ENCODE peak calls at places on chromosomes 4 and X, in ten cellular contexts. One of them, this sample, is unnamed. For H3K4me1, the result is how much of the 10 kb centered on the place peaks cover.

GRCh38 chr4:2745981-2746806 is 9.9 kb downstream of the TNIP2 start:
- DNase-seq in mammary epithelial cell: peak
- DNase-seq in mesenchymal stem cell: peak
- DNase-seq in ovary: no peak
- DNase-seq in Peyer's patch: peak
- DNase-seq in CD8-positive, alpha-beta T cell: peak
- DNase-seq in IMR-90: peak
- DNase-seq in suprapubic skin: no peak
- DNase-seq in SJCRH30: no peak
- DNase-seq in astrocyte: peak
- DNase-seq in this sample: no peak

GRCh38 chr4:145735330-145735638 is 55.3 kb downstream of the C4orf51 start:
- DNase-seq in mammary epithelial cell: peak
- DNase-seq in mesenchymal stem cell: peak
- DNase-seq in ovary: no peak
- DNase-seq in Peyer's patch: no peak
- DNase-seq in CD8-positive, alpha-beta T cell: no peak
- DNase-seq in IMR-90: peak
- DNase-seq in suprapubic skin: no peak
- DNase-seq in SJCRH30: peak
- DNase-seq in astrocyte: peak
- DNase-seq in this sample: peak

GRCh38 chrX:30283456-30284200 is 25.6 kb downstream of the NR0B1 start:
- DNase-seq in mammary epithelial cell: peak
- DNase-seq in mesenchymal stem cell: peak
- DNase-seq in ovary: no peak
- DNase-seq in Peyer's patch: no peak
- DNase-seq in CD8-positive, alpha-beta T cell: no peak
- DNase-seq in IMR-90: peak
- DNase-seq in suprapubic skin: no peak
- DNase-seq in SJCRH30: peak
- DNase-seq in astrocyte: peak
- DNase-seq in this sample: no peak

GRCh38 chrX:15820106-15821073 is 30.1 kb downstream of the ZRSR2 start:
- DNase-seq in mammary epithelial cell: no peak
- DNase-seq in mesenchymal stem cell: peak
- DNase-seq in ovary: no peak
- DNase-seq in Peyer's patch: no peak
- DNase-seq in CD8-positive, alpha-beta T cell: no peak
- DNase-seq in IMR-90: peak
- DNase-seq in suprapubic skin: no peak
- DNase-seq in SJCRH30: peak
- DNase-seq in astrocyte: peak
- DNase-seq in this sample: no peak

GRCh38 chrX:154805696-154806091 is 409 bp upstream of the MPP1 start:
- DNase-seq in mammary epithelial cell: no peak
- DNase-seq in mesenchymal stem cell: no peak
- DNase-seq in ovary: no peak
- DNase-seq in Peyer's patch: no peak
- DNase-seq in CD8-positive, alpha-beta T cell: no peak
- DNase-seq in IMR-90: peak
- DNase-seq in suprapubic skin: no peak
- DNase-seq in SJCRH30: no peak
- DNase-seq in astrocyte: peak
- DNase-seq in this sample: no peak

GRCh38 chr4:22522206-22522605 is 6.3 kb upstream of the ADGRA3 start:
- DNase-seq in mammary epithelial cell: no peak
- DNase-seq in mesenchymal stem cell: no peak
- DNase-seq in ovary: no peak
- DNase-seq in Peyer's patch: no peak
- DNase-seq in CD8-positive, alpha-beta T cell: no peak
- DNase-seq in IMR-90: peak
- DNase-seq in suprapubic skin: no peak
- DNase-seq in SJCRH30: no peak
- DNase-seq in astrocyte: no peak
- DNase-seq in this sample: no peak

GRCh38 chrX:86028681-86029080 is 18.7 kb downstream of the CHM start:
- DNase-seq in mammary epithelial cell: no peak
- DNase-seq in mesenchymal stem cell: no peak
- DNase-seq in ovary: no peak
- DNase-seq in Peyer's patch: no peak
- DNase-seq in CD8-positive, alpha-beta T cell: no peak
- DNase-seq in IMR-90: peak
- DNase-seq in suprapubic skin: no peak
- DNase-seq in SJCRH30: no peak
- DNase-seq in astrocyte: no peak
- DNase-seq in this sample: no peak

GRCh38 chrX:9370888-9371287 is 94.0 kb upstream of the TBL1X start:
- DNase-seq in mammary epithelial cell: no peak
- DNase-seq in mesenchymal stem cell: no peak
- DNase-seq in ovary: no peak
- DNase-seq in Peyer's patch: no peak
- DNase-seq in CD8-positive, alpha-beta T cell: no peak
- DNase-seq in IMR-90: peak
- DNase-seq in suprapubic skin: no peak
- DNase-seq in SJCRH30: no peak
- DNase-seq in astrocyte: peak
- DNase-seq in this sample: no peak

GRCh38 chrX:8453619-8454018 is 11.0 kb upstream of the VCX3B start:
- DNase-seq in mammary epithelial cell: no peak
- DNase-seq in mesenchymal stem cell: no peak
- DNase-seq in ovary: no peak
- DNase-seq in Peyer's patch: no peak
- DNase-seq in CD8-positive, alpha-beta T cell: no peak
- DNase-seq in IMR-90: no peak
- DNase-seq in suprapubic skin: no peak
- DNase-seq in SJCRH30: no peak
- DNase-seq in astrocyte: no peak
- DNase-seq in this sample: no peak

GRCh38 chr4:60743654-60744053 is 456.5 kb upstream of the ADGRL3 start:
- DNase-seq in mammary epithelial cell: no peak
- DNase-seq in mesenchymal stem cell: no peak
- DNase-seq in ovary: no peak
- DNase-seq in Peyer's patch: no peak
- DNase-seq in CD8-positive, alpha-beta T cell: no peak
- DNase-seq in IMR-90: no peak
- DNase-seq in suprapubic skin: no peak
- DNase-seq in SJCRH30: no peak
- DNase-seq in astrocyte: no peak
- DNase-seq in this sample: no peak

GRCh38 chr4:175661437-175661836 is 150.6 kb downstream of the GPM6A start:
- DNase-seq in mammary epithelial cell: no peak
- DNase-seq in mesenchymal stem cell: no peak
- DNase-seq in ovary: no peak
- DNase-seq in Peyer's patch: no peak
- DNase-seq in CD8-positive, alpha-beta T cell: no peak
- DNase-seq in IMR-90: no peak
- DNase-seq in suprapubic skin: no peak
- DNase-seq in SJCRH30: no peak
- DNase-seq in astrocyte: no peak
- DNase-seq in this sample: no peak

GRCh38 chr4:157447195-157447594 is 226.7 kb downstream of the GRIA2 start:
- DNase-seq in mammary epithelial cell: peak
- DNase-seq in mesenchymal stem cell: no peak
- DNase-seq in ovary: no peak
- DNase-seq in Peyer's patch: no peak
- DNase-seq in CD8-positive, alpha-beta T cell: no peak
- DNase-seq in IMR-90: no peak
- DNase-seq in suprapubic skin: no peak
- DNase-seq in SJCRH30: no peak
- DNase-seq in astrocyte: no peak
- DNase-seq in this sample: no peak

GRCh38 chrX:67523932-67524331 is 19.9 kb upstream of the AR start:
- DNase-seq in mammary epithelial cell: no peak
- DNase-seq in mesenchymal stem cell: no peak
- DNase-seq in ovary: no peak
- DNase-seq in Peyer's patch: no peak
- DNase-seq in CD8-positive, alpha-beta T cell: no peak
- DNase-seq in IMR-90: no peak
- DNase-seq in suprapubic skin: no peak
- DNase-seq in SJCRH30: peak
- DNase-seq in astrocyte: no peak
- DNase-seq in this sample: no peak

GRCh38 chrX:134717698-134718328 is 59.5 kb upstream of the PLAC1 start:
- DNase-seq in mammary epithelial cell: peak
- DNase-seq in mesenchymal stem cell: no peak
- DNase-seq in ovary: no peak
- DNase-seq in Peyer's patch: no peak
- DNase-seq in CD8-positive, alpha-beta T cell: no peak
- DNase-seq in IMR-90: peak
- DNase-seq in suprapubic skin: no peak
- DNase-seq in SJCRH30: peak
- DNase-seq in astrocyte: peak
- DNase-seq in this sample: no peak

GRCh38 chr4:40212674-40213504 is 16.1 kb downstream of the RHOH start:
- DNase-seq in mammary epithelial cell: no peak
- DNase-seq in mesenchymal stem cell: peak
- DNase-seq in ovary: no peak
- DNase-seq in Peyer's patch: no peak
- DNase-seq in CD8-positive, alpha-beta T cell: no peak
- DNase-seq in IMR-90: peak
- DNase-seq in suprapubic skin: no peak
- DNase-seq in SJCRH30: no peak
- DNase-seq in astrocyte: peak
- DNase-seq in this sample: no peak
- H3K4me3 ChIP-seq in mammary epithelial cell: no peak
- H3K4me3 ChIP-seq in mesenchymal stem cell: no peak
- H3K4me3 ChIP-seq in ovary: no peak
- H3K4me3 ChIP-seq in Peyer's patch: no peak
- H3K4me3 ChIP-seq in CD8-positive, alpha-beta T cell: peak
- H3K4me3 ChIP-seq in IMR-90: no peak
- H3K4me3 ChIP-seq in suprapubic skin: no peak
- H3K4me3 ChIP-seq in SJCRH30: no peak
- H3K4me3 ChIP-seq in astrocyte: no peak
- H3K4me3 ChIP-seq in this sample: no peak

GRCh38 chrX:103363046-103363445 is 6.7 kb downstream of the TCEAL9 start:
- DNase-seq in mammary epithelial cell: no peak
- DNase-seq in mesenchymal stem cell: no peak
- DNase-seq in ovary: no peak
- DNase-seq in Peyer's patch: no peak
- DNase-seq in CD8-positive, alpha-beta T cell: no peak
- DNase-seq in IMR-90: no peak
- DNase-seq in suprapubic skin: no peak
- DNase-seq in SJCRH30: no peak
- DNase-seq in astrocyte: no peak
- DNase-seq in this sample: no peak

GRCh38 chrX:103361798-103362197 is 5.5 kb downstream of the TCEAL9 start:
- DNase-seq in mammary epithelial cell: no peak
- DNase-seq in mesenchymal stem cell: no peak
- DNase-seq in ovary: no peak
- DNase-seq in Peyer's patch: no peak
- DNase-seq in CD8-positive, alpha-beta T cell: no peak
- DNase-seq in IMR-90: no peak
- DNase-seq in suprapubic skin: no peak
- DNase-seq in SJCRH30: peak
- DNase-seq in astrocyte: no peak
- DNase-seq in this sample: no peak

GRCh38 chrX:103360092-103360491 is 3.8 kb downstream of the TCEAL9 start:
- DNase-seq in mammary epithelial cell: no peak
- DNase-seq in mesenchymal stem cell: no peak
- DNase-seq in ovary: no peak
- DNase-seq in Peyer's patch: no peak
- DNase-seq in CD8-positive, alpha-beta T cell: no peak
- DNase-seq in IMR-90: no peak
- DNase-seq in suprapubic skin: no peak
- DNase-seq in SJCRH30: no peak
- DNase-seq in astrocyte: no peak
- DNase-seq in this sample: no peak

GRCh38 chrX:103362504-103362903 is 6.2 kb downstream of the TCEAL9 start:
- DNase-seq in mammary epithelial cell: no peak
- DNase-seq in mesenchymal stem cell: peak
- DNase-seq in ovary: no peak
- DNase-seq in Peyer's patch: no peak
- DNase-seq in CD8-positive, alpha-beta T cell: no peak
- DNase-seq in IMR-90: peak
- DNase-seq in suprapubic skin: no peak
- DNase-seq in SJCRH30: no peak
- DNase-seq in astrocyte: peak
- DNase-seq in this sample: no peak

DNA sequence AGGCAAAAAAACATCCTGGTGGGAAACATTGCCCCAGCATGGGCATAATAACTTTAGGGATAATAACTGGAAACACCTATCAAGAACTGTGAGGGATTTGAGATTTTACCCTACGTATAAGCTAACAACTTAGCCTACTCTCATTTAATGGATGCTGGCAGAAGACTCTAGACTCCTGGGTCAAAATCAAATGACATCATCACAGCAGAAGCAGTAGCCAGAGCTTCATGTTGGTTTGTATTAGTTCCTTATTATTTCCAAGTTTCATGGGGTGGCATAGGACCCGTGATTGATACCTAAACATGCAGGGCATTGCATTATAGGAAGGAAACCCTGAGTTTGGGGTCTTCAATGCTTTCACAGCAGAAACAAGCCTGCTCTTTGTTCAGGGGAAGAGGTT is 4.6 kb downstream of the TCEAL9 start:
- DNase-seq in mammary epithelial cell: no peak
- DNase-seq in mesenchymal stem cell: no peak
- DNase-seq in ovary: no peak
- DNase-seq in Peyer's patch: no peak
- DNase-seq in CD8-positive, alpha-beta T cell: no peak
- DNase-seq in IMR-90: no peak
- DNase-seq in suprapubic skin: no peak
- DNase-seq in SJCRH30: no peak
- DNase-seq in astrocyte: no peak
- DNase-seq in this sample: no peak
- H3K27ac ChIP-seq in mammary epithelial cell: no peak
- H3K27ac ChIP-seq in mesenchymal stem cell: no peak
- H3K27ac ChIP-seq in ovary: no peak
- H3K27ac ChIP-seq in Peyer's patch: no peak
- H3K27ac ChIP-seq in CD8-positive, alpha-beta T cell: no peak
- H3K27ac ChIP-seq in IMR-90: peak
- H3K27ac ChIP-seq in suprapubic skin: no peak
- H3K27ac ChIP-seq in SJCRH30: no peak
- H3K27ac ChIP-seq in astrocyte: no peak
- H3K27ac ChIP-seq in this sample: no peak

DNA sequence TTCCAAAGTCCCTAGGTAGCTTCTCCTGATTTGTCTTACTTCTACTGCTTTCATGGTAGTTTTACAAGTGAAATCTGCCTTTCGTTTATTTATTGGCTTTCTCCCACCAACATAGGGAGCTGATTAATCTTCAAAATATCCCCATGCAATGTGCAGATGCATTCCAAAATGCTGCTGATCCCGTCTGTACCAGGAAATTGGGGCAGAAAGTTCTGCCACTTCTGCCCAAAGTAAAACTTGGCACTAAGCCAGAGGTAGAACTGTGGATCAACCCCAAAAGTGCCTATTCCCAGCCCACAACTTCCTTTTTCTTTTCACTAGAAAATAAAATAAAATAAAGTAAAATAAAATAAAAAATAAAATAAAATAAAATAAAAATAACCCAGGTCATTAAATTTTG is 47.3 kb upstream of the PPARGC1A start:
- DNase-seq in mammary epithelial cell: no peak
- DNase-seq in mesenchymal stem cell: no peak
- DNase-seq in ovary: no peak
- DNase-seq in Peyer's patch: no peak
- DNase-seq in CD8-positive, alpha-beta T cell: no peak
- DNase-seq in IMR-90: peak
- DNase-seq in suprapubic skin: no peak
- DNase-seq in SJCRH30: no peak
- DNase-seq in astrocyte: no peak
- DNase-seq in this sample: no peak
- H3K4me1 ChIP-seq in mammary epithelial cell: under half
- H3K4me1 ChIP-seq in mesenchymal stem cell: under half
- H3K4me1 ChIP-seq in ovary: under half
- H3K4me1 ChIP-seq in Peyer's patch: under half
- H3K4me1 ChIP-seq in CD8-positive, alpha-beta T cell: under half
- H3K4me1 ChIP-seq in IMR-90: under half
- H3K4me1 ChIP-seq in suprapubic skin: under half
- H3K4me1 ChIP-seq in SJCRH30: under half
- H3K4me1 ChIP-seq in astrocyte: under half
- H3K4me1 ChIP-seq in this sample: under half

GRCh38 chr4:68950033-68950432 is 1.6 kb downstream of the UGT2A3 start:
- DNase-seq in mammary epithelial cell: no peak
- DNase-seq in mesenchymal stem cell: no peak
- DNase-seq in ovary: no peak
- DNase-seq in Peyer's patch: no peak
- DNase-seq in CD8-positive, alpha-beta T cell: no peak
- DNase-seq in IMR-90: no peak
- DNase-seq in suprapubic skin: no peak
- DNase-seq in SJCRH30: no peak
- DNase-seq in astrocyte: no peak
- DNase-seq in this sample: no peak
- H3K4me3 ChIP-seq in mammary epithelial cell: no peak
- H3K4me3 ChIP-seq in mesenchymal stem cell: no peak
- H3K4me3 ChIP-seq in ovary: no peak
- H3K4me3 ChIP-seq in Peyer's patch: no peak
- H3K4me3 ChIP-seq in CD8-positive, alpha-beta T cell: no peak
- H3K4me3 ChIP-seq in IMR-90: no peak
- H3K4me3 ChIP-seq in suprapubic skin: no peak
- H3K4me3 ChIP-seq in SJCRH30: no peak
- H3K4me3 ChIP-seq in astrocyte: no peak
- H3K4me3 ChIP-seq in this sample: no peak

This sample was measured in lung.